ENCODE peak calls at places on chromosomes 6 and 20, in six cellular contexts. X is hepatocyte; Z is thyroid gland; T is mesendoderm; Q is cardiac muscle cell; B is CD8-positive, alpha-beta T cell. J is an unnamed sample. For H3K27me3, the result is how much of the 10 kb centered on the place peaks cover.

GRCh38 chr20:10306440-10307358 is 88.1 kb downstream of the SNAP25 start:
- DNase-seq in T (peak), X (no peak), Z (no peak), B (no peak), Q (peak), J (no peak)

GRCh38 chr20:61976650-61977332 is 88.9 kb downstream of the TAF4 start:
- DNase-seq in Z (no peak), B (no peak), T (no peak), X (no peak), Q (no peak), J (no peak)

GRCh38 chr6:151494235-151494950 is 576 bp downstream of the CCDC170 start:
- DNase-seq in B (no peak), Q (peak), T (peak), Z (peak), X (peak), J (no peak)

GRCh38 chr6:36677059-36677749 is 1.3 kb upstream of the CDKN1A start:
- DNase-seq in B (no peak), X (no peak), Q (no peak), Z (no peak), T (no peak), J (no peak)

GRCh38 chr20:61803903-61804804 is 261.5 kb downstream of the TAF4 start:
- DNase-seq in X (no peak), Z (peak), Q (peak), T (peak), B (no peak), J (no peak)

GRCh38 chr20:50633361-50633760 is 58.0 kb downstream of the RIPOR3 start:
- DNase-seq in B (no peak), X (no peak), Q (no peak), Z (no peak), T (no peak), J (no peak)

GRCh38 chr6:12261502-12261901 is 28.7 kb upstream of the EDN1 start:
- DNase-seq in B (no peak), X (no peak), Z (no peak), Q (no peak), T (no peak), J (no peak)

GRCh38 chr20:10288954-10289646 is 70.5 kb downstream of the SNAP25 start:
- DNase-seq in B (no peak), Z (no peak), T (no peak), Q (no peak), X (no peak), J (no peak)

GRCh38 chr20:32680544-32681174 is 6.9 kb upstream of the C20orf203 start:
- DNase-seq in Q (no peak), T (peak), X (no peak), B (no peak), Z (no peak), J (no peak)

GRCh38 chr6:151059612-151060095 is 180.1 kb upstream of the AKAP12 start:
- DNase-seq in Q (peak), Z (no peak), X (no peak), B (no peak), T (no peak), J (no peak)

GRCh38 chr6:3194535-3195376 is 32.7 kb downstream of the TUBB2B start:
- DNase-seq in Q (peak), X (no peak), Z (no peak), B (no peak), T (peak), J (no peak)

GRCh38 chr20:45322952-45323383 is 14.9 kb upstream of the MATN4 start:
- DNase-seq in Z (peak), B (no peak), T (peak), Q (peak), X (peak), J (no peak)

GRCh38 chr6:157964139-157964538 is 17.5 kb upstream of the SYNJ2 start:
- DNase-seq in T (no peak), X (no peak), B (no peak), Q (no peak), Z (no peak), J (no peak)

GRCh38 chr20:50144362-50144761 is 9.2 kb downstream of the PEDS1 start:
- DNase-seq in Q (peak), Z (peak), X (peak), B (no peak), T (peak), J (no peak)

GRCh38 chr6:73610444-73611275 is 43.1 kb downstream of the SLC17A5 start:
- DNase-seq in T (peak), Q (peak), X (peak), Z (no peak), B (no peak), J (no peak)

GRCh38 chr6:63805808-63806572 is 170.4 kb downstream of the PHF3 start:
- DNase-seq in Z (no peak), Q (peak), X (peak), B (no peak), T (peak), J (no peak)

GRCh38 chr6:169342655-169343054 is 89.0 kb upstream of the THBS2 start:
- DNase-seq in Z (no peak), T (no peak), X (no peak), B (no peak), Q (no peak), J (no peak)

GRCh38 chr6:16334671-16335070 is 96.3 kb downstream of the GMPR start:
- DNase-seq in X (peak), Z (peak), Q (peak), T (peak), B (no peak), J (no peak)

GRCh38 chr6:38156818-38157565 is 337.5 kb downstream of the ZFAND3 start:
- DNase-seq in Q (no peak), T (no peak), X (no peak), Z (no peak), B (no peak), J (no peak)

GRCh38 chr6:40410792-40411191 is 176.4 kb downstream of the LRFN2 start:
- DNase-seq in Q (no peak), X (no peak), Z (no peak), B (no peak), T (no peak), J (no peak)

GRCh38 chr6:11608600-11609323 is 71.2 kb downstream of the TMEM170B start:
- DNase-seq in T (no peak), X (no peak), B (no peak), Z (no peak), Q (no peak), J (no peak)

GRCh38 chr20:48823960-48824497 is 3.8 kb downstream of the PREX1 start:
- DNase-seq in Q (peak), T (no peak), Z (no peak), X (no peak), B (peak), J (no peak)

GRCh38 chr6:83352413-83352812 is 78.4 kb downstream of the ME1 start:
- DNase-seq in B (no peak), X (no peak), Z (no peak), Q (no peak), T (no peak), J (no peak)

GRCh38 chr6:139569561-139569960 is 195.1 kb upstream of the CITED2 start:
- DNase-seq in B (no peak), T (no peak), X (no peak), Q (no peak), Z (no peak), J (no peak)

GRCh38 chr6:12269100-12269499 is 21.1 kb upstream of the EDN1 start:
- DNase-seq in B (no peak), T (no peak), Z (no peak), Q (no peak), X (no peak), J (no peak)

GRCh38 chr6:87473419-87473903 is 687 bp downstream of the SLC35A1 start:
- DNase-seq in Q (peak), T (no peak), X (peak), Z (no peak), B (peak), J (no peak)

GRCh38 chr6:161866570-161866969 is 592.7 kb upstream of the AGPAT4 start:
- DNase-seq in B (no peak), Z (no peak), Q (no peak), T (no peak), X (no peak), J (no peak)

GRCh38 chr6:827431-827830 is 134.5 kb upstream of the EXOC2 start:
- DNase-seq in X (no peak), T (no peak), Q (no peak), B (no peak), Z (no peak), J (no peak)
- H3K27me3 ChIP-seq in X (under half), T (under half), Q (under half), B (under half), Z (under half), J (under half)

DNA sequence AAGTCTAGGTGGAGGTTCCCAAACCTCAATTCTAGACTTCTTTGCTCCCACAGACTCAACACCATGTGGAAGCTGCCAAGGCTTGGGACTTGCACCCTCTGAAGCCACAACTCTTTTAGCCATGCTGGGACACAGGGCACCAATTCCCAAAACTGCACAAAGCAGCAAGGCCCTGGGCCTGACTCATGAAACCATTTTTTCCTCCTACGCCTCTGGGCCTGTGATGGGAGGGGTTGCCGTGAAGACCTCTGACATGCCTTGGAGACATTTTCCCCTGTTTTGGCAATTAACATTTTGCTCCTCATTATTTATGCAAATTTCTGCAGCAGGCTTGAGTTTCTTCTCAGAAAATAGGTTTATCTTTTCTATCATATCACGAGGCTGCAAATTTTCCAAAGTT is 355.4 kb upstream of the RUNX2 start:
- DNase-seq in Z (no peak), X (no peak), B (no peak), T (peak), Q (no peak), J (no peak)
- H3K27me3 ChIP-seq in Z (under half), X (under half), B (under half), T (under half), Q (under half), J (under half)

DNA sequence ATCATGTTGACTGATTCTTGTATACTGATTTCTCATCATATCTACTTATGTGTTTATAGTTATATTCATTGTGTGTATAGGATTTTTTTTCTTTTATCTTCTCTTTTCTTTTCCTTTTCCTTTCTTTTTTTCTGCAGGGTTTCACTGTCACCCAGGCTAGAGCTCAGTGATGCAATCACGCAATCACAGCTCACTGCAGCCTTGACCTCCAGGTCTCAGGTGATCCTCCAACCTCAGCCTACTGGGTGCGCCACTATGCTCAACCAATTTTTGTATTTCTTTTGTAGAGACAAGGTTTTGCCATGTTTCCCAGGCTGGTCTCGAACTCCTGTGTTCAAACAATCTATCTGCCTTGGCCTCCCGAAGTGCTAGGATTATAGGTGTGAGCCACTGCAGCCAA is 1.6 kb upstream of the PBOV1 start:
- DNase-seq in T (no peak), Z (no peak), B (no peak), X (no peak), Q (no peak), J (no peak)
- H3K27me3 ChIP-seq in T (under half), Z (under half), B (under half), X (under half), Q (under half), J (under half)

DNA sequence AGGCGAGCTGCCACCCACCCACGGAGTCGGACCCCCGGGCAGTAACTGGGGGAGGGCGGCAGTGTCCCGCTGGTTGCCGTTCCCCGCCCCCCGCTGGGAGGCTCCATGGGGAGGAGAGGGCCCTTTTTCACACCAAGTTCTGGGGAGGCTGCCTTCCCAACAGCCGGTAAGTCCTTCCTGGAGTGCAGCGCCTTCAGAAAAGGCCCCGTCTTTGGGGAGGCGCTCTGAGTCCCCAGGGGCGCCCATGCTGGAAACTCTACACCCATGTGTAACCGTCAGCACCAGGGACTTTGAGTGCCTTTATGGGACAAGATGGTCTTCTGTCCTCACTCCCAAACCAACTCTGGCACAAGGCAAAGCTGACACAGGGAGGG is 435 bp upstream of the SOX18 start:
- DNase-seq in Z (no peak), Q (peak), X (no peak), B (no peak), T (no peak), J (no peak)
- H3K27me3 ChIP-seq in Z (under half), Q (half or more), X (under half), B (under half), T (under half), J (under half)

DNA sequence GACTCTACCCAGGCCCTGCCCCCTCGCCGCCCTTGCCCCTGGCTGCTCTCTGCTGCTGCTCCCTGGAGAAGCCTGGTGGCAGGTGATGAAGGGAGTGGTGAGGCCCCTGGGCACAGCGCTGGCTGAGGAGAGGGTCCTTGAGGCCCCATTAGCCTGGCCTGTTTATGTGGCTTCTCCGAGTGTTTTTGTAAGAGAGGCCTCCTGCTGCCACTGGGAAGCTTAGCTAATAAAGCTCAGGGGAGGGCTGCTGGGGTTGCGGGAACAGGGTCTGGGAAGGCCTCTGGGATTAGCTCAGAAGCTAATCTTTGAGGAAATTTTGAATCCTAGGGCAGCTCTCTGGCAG is 15.5 kb downstream of the EBF4 start:
- DNase-seq in X (no peak), Z (peak), B (no peak), Q (no peak), T (no peak), J (no peak)
- H3K27me3 ChIP-seq in X (under half), Z (under half), B (under half), Q (under half), T (under half), J (under half)

GRCh38 chr6:85168146-85168545 is 281.7 kb upstream of the NT5E start:
- DNase-seq in Z (no peak), Q (no peak), X (no peak), B (no peak), T (no peak), J (no peak)
- H3K27me3 ChIP-seq in Z (under half), Q (under half), X (under half), B (under half), T (under half), J (under half)

GRCh38 chr6:117265425-117266266 is at the start of gene VGLL2:
- DNase-seq in X (peak), Q (peak), T (peak), Z (peak), B (no peak), J (no peak)

GRCh38 chr6:117266948-117267347 is 1.6 kb downstream of the VGLL2 start:
- DNase-seq in Q (no peak), X (no peak), Z (no peak), B (no peak), T (no peak), J (no peak)

GRCh38 chr6:117263353-117263927 is 1.9 kb upstream of the VGLL2 start:
- DNase-seq in X (no peak), T (no peak), Q (no peak), B (no peak), Z (no peak), J (no peak)

GRCh38 chr6:117266267-117266797 is 974 bp downstream of the VGLL2 start:
- DNase-seq in T (no peak), X (no peak), Q (no peak), Z (no peak), B (no peak), J (no peak)

DNA sequence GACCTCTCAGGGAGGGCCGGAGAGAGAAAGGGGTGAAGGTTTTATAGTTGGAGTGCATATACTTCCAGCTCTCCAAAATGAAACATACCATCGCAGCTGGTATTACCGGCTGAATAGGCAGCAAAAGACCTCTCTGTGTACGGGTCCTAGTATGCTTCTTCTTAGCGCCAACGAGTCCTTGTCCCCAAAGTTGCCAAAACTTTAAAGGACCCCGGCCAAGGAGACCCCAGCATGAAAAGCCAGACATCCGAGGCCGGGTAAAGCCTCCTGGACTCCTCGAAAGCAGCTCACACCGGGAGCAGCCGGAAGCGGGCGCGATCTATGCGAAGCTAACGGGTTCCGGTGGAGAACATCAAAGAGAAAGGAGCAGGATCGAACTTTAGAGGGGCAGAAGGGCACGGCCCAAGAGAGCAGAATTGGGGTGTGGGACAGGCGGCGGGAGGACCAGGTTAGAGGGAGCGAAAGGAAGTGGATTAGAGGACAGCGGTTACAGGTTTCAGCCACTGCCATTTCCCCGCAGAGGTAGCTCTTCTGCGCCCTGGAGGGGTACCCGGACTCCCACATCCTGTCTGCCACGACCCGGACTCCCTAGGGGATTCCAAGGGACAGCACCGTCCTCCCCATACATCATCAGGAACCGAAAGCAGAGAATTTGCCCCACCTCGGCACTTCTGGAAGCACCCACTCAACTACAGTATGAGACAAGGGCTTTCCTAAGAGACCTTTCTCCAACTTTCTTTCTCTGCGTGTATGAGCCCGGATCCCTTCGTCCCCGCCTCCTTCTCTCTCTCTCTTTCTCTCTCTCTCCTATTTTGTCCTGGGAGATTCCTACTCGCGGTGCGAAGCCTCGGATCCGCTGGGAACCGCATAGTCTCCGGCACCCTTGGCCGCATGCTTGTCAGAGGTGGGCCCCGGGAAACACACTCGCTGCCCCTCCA is 602 bp upstream of the VGLL2 start:
- DNase-seq in T (peak), Z (no peak), B (no peak), Q (peak), X (peak), J (no peak)
- H3K27me3 ChIP-seq in T (half or more), Z (under half), B (under half), Q (half or more), X (half or more), J (half or more)

J was measured in iPS DF 6.9.